ENCODE peak calls at places on chromosomes 11 and 22, in five cellular contexts. One of them, this sample, is unnamed.

GRCh38 chr11:79971255-79971654 is 530.4 kb upstream of the TENM4 start:
- DNase-seq in NCI-H1417 treated with DMSO at 0.1 percent for 48 hours: no peak
- DNase-seq in iPS-NIHi11: no peak
- DNase-seq in hippocampal formation: no peak
- DNase-seq in NCI-H345: no peak
- DNase-seq in this sample: no peak

GRCh38 chr11:93738647-93739081 is 2.6 kb downstream of the TAF1D start:
- DNase-seq in NCI-H1417 treated with DMSO at 0.1 percent for 48 hours: no peak
- DNase-seq in iPS-NIHi11: no peak
- DNase-seq in hippocampal formation: no peak
- DNase-seq in NCI-H345: no peak
- DNase-seq in this sample: no peak

GRCh38 chr11:17552041-17552355 is 4.9 kb downstream of the OTOG start:
- DNase-seq in NCI-H1417 treated with DMSO at 0.1 percent for 48 hours: no peak
- DNase-seq in iPS-NIHi11: no peak
- DNase-seq in hippocampal formation: no peak
- DNase-seq in NCI-H345: no peak
- DNase-seq in this sample: no peak

GRCh38 chr11:115616941-115617340 is 112.7 kb upstream of the CADM1 start:
- DNase-seq in NCI-H1417 treated with DMSO at 0.1 percent for 48 hours: no peak
- DNase-seq in iPS-NIHi11: no peak
- DNase-seq in hippocampal formation: no peak
- DNase-seq in NCI-H345: no peak
- DNase-seq in this sample: no peak

GRCh38 chr11:75432911-75433321 is at the start of gene KLHL35:
- DNase-seq in NCI-H1417 treated with DMSO at 0.1 percent for 48 hours: no peak
- DNase-seq in iPS-NIHi11: peak; percentile 51
- DNase-seq in hippocampal formation: no peak
- DNase-seq in NCI-H345: peak; percentile 41
- DNase-seq in this sample: peak; percentile 66

GRCh38 chr11:12200359-12201015 is 90.1 kb downstream of the MICAL2 start:
- DNase-seq in NCI-H1417 treated with DMSO at 0.1 percent for 48 hours: no peak
- DNase-seq in iPS-NIHi11: no peak
- DNase-seq in hippocampal formation: no peak
- DNase-seq in NCI-H345: peak; percentile 79
- DNase-seq in this sample: no peak

GRCh38 chr11:90178751-90179150 is 44.1 kb downstream of the CHORDC1 start:
- DNase-seq in NCI-H1417 treated with DMSO at 0.1 percent for 48 hours: no peak
- DNase-seq in iPS-NIHi11: no peak
- DNase-seq in hippocampal formation: no peak
- DNase-seq in NCI-H345: no peak
- DNase-seq in this sample: no peak

GRCh38 chr11:1751999-1752906 is 1.9 kb upstream of the IFITM10 start:
- DNase-seq in NCI-H1417 treated with DMSO at 0.1 percent for 48 hours: no peak
- DNase-seq in iPS-NIHi11: no peak
- DNase-seq in hippocampal formation: no peak
- DNase-seq in NCI-H345: no peak
- DNase-seq in this sample: no peak

GRCh38 chr11:72570893-72571741 is 103.1 kb downstream of the PDE2A start:
- DNase-seq in NCI-H1417 treated with DMSO at 0.1 percent for 48 hours: no peak
- DNase-seq in iPS-NIHi11: no peak
- DNase-seq in hippocampal formation: no peak
- DNase-seq in NCI-H345: no peak
- DNase-seq in this sample: no peak

GRCh38 chr11:18727499-18728236 is 1.7 kb upstream of the IGSF22 start:
- DNase-seq in NCI-H1417 treated with DMSO at 0.1 percent for 48 hours: no peak
- DNase-seq in iPS-NIHi11: peak; percentile 83
- DNase-seq in hippocampal formation: peak; percentile 21
- DNase-seq in NCI-H345: peak; percentile 42
- DNase-seq in this sample: no peak

GRCh38 chr11:117735350-117735977 is 61.6 kb downstream of the DSCAML1 start:
- DNase-seq in NCI-H1417 treated with DMSO at 0.1 percent for 48 hours: no peak
- DNase-seq in iPS-NIHi11: no peak
- DNase-seq in hippocampal formation: no peak
- DNase-seq in NCI-H345: no peak
- DNase-seq in this sample: peak; percentile 82

GRCh38 chr22:39396156-39396796 is 3.3 kb upstream of the TAB1 start:
- DNase-seq in NCI-H1417 treated with DMSO at 0.1 percent for 48 hours: no peak
- DNase-seq in iPS-NIHi11: no peak
- DNase-seq in hippocampal formation: no peak
- DNase-seq in NCI-H345: no peak
- DNase-seq in this sample: no peak

GRCh38 chr11:34185926-34186841 is 80.8 kb downstream of the NAT10 start:
- DNase-seq in NCI-H1417 treated with DMSO at 0.1 percent for 48 hours: no peak
- DNase-seq in iPS-NIHi11: peak; percentile 42
- DNase-seq in hippocampal formation: no peak
- DNase-seq in NCI-H345: no peak
- DNase-seq in this sample: no peak

GRCh38 chr11:17767301-17767885 is 32.8 kb downstream of the KCNC1 start:
- DNase-seq in NCI-H1417 treated with DMSO at 0.1 percent for 48 hours: no peak
- DNase-seq in iPS-NIHi11: no peak
- DNase-seq in hippocampal formation: no peak
- DNase-seq in NCI-H345: no peak
- DNase-seq in this sample: no peak

GRCh38 chr11:1694064-1694845 is 2.7 kb upstream of the KRTAP5-6 start:
- DNase-seq in NCI-H1417 treated with DMSO at 0.1 percent for 48 hours: peak; percentile 24
- DNase-seq in iPS-NIHi11: peak; percentile 98
- DNase-seq in hippocampal formation: peak; percentile 81
- DNase-seq in NCI-H345: peak; percentile 85
- DNase-seq in this sample: peak; percentile 84

GRCh38 chr22:45878051-45878764 is 98.8 kb downstream of the WNT7B start:
- DNase-seq in NCI-H1417 treated with DMSO at 0.1 percent for 48 hours: peak; percentile 47
- DNase-seq in iPS-NIHi11: no peak
- DNase-seq in hippocampal formation: no peak
- DNase-seq in NCI-H345: peak; percentile 36
- DNase-seq in this sample: no peak

GRCh38 chr11:86056262-86056911 is 12.5 kb downstream of the PICALM start:
- DNase-seq in NCI-H1417 treated with DMSO at 0.1 percent for 48 hours: no peak
- DNase-seq in iPS-NIHi11: no peak
- DNase-seq in hippocampal formation: no peak
- DNase-seq in NCI-H345: no peak
- DNase-seq in this sample: no peak

GRCh38 chr11:112315861-112316739 is 55.4 kb upstream of the PLET1 start:
- DNase-seq in NCI-H1417 treated with DMSO at 0.1 percent for 48 hours: no peak
- DNase-seq in iPS-NIHi11: no peak
- DNase-seq in hippocampal formation: no peak
- DNase-seq in NCI-H345: no peak
- DNase-seq in this sample: no peak

GRCh38 chr11:34653851-34654490 is 33.1 kb downstream of the EHF start:
- DNase-seq in NCI-H1417 treated with DMSO at 0.1 percent for 48 hours: no peak
- DNase-seq in iPS-NIHi11: no peak
- DNase-seq in hippocampal formation: no peak
- DNase-seq in NCI-H345: no peak
- DNase-seq in this sample: no peak

GRCh38 chr22:29011200-29011867 is 50.3 kb downstream of the C22orf31 start:
- DNase-seq in NCI-H1417 treated with DMSO at 0.1 percent for 48 hours: no peak
- DNase-seq in iPS-NIHi11: peak; percentile 32
- DNase-seq in hippocampal formation: peak; percentile 41
- DNase-seq in NCI-H345: no peak
- DNase-seq in this sample: peak; percentile 23

GRCh38 chr11:80240245-80240644 is 799.4 kb upstream of the TENM4 start:
- DNase-seq in NCI-H1417 treated with DMSO at 0.1 percent for 48 hours: no peak
- DNase-seq in iPS-NIHi11: no peak
- DNase-seq in hippocampal formation: no peak
- DNase-seq in NCI-H345: no peak
- DNase-seq in this sample: no peak

GRCh38 chr22:49011769-49012598 is 815.7 kb downstream of the BRD1 start:
- DNase-seq in NCI-H1417 treated with DMSO at 0.1 percent for 48 hours: no peak
- DNase-seq in iPS-NIHi11: no peak
- DNase-seq in hippocampal formation: no peak
- DNase-seq in NCI-H345: no peak
- DNase-seq in this sample: no peak

GRCh38 chr22:43398246-43398645 is 13.6 kb upstream of the MPPED1 start:
- DNase-seq in NCI-H1417 treated with DMSO at 0.1 percent for 48 hours: no peak
- DNase-seq in iPS-NIHi11: no peak
- DNase-seq in hippocampal formation: no peak
- DNase-seq in NCI-H345: no peak
- DNase-seq in this sample: no peak

GRCh38 chr11:94968334-94968958 is 4.9 kb downstream of the CWC15 start:
- DNase-seq in NCI-H1417 treated with DMSO at 0.1 percent for 48 hours: no peak
- DNase-seq in iPS-NIHi11: no peak
- DNase-seq in hippocampal formation: no peak
- DNase-seq in NCI-H345: peak; percentile 3
- DNase-seq in this sample: no peak

GRCh38 chr11:78202733-78203167 is 14.0 kb downstream of the USP35 start:
- DNase-seq in NCI-H1417 treated with DMSO at 0.1 percent for 48 hours: no peak
- DNase-seq in iPS-NIHi11: no peak
- DNase-seq in hippocampal formation: no peak
- DNase-seq in NCI-H345: no peak
- DNase-seq in this sample: no peak

GRCh38 chr22:48949375-48950149 is 878.1 kb downstream of the BRD1 start:
- DNase-seq in NCI-H1417 treated with DMSO at 0.1 percent for 48 hours: no peak
- DNase-seq in iPS-NIHi11: no peak
- DNase-seq in hippocampal formation: no peak
- DNase-seq in NCI-H345: no peak
- DNase-seq in this sample: no peak

GRCh38 chr11:34145847-34146381 is 40.5 kb downstream of the NAT10 start:
- DNase-seq in NCI-H1417 treated with DMSO at 0.1 percent for 48 hours: no peak
- DNase-seq in iPS-NIHi11: no peak
- DNase-seq in hippocampal formation: no peak
- DNase-seq in NCI-H345: no peak
- DNase-seq in this sample: no peak

GRCh38 chr11:34940026-34940677 is 23.7 kb downstream of the PDHX start:
- DNase-seq in NCI-H1417 treated with DMSO at 0.1 percent for 48 hours: no peak
- DNase-seq in iPS-NIHi11: no peak
- DNase-seq in hippocampal formation: no peak
- DNase-seq in NCI-H345: no peak
- DNase-seq in this sample: no peak

GRCh38 chr11:34457607-34458006 is 18.9 kb downstream of the CAT start:
- DNase-seq in NCI-H1417 treated with DMSO at 0.1 percent for 48 hours: no peak
- DNase-seq in iPS-NIHi11: no peak
- DNase-seq in hippocampal formation: no peak
- DNase-seq in NCI-H345: no peak
- DNase-seq in this sample: no peak

GRCh38 chr11:134120921-134121526 is 52.2 kb downstream of the JAM3 start:
- DNase-seq in NCI-H1417 treated with DMSO at 0.1 percent for 48 hours: no peak
- DNase-seq in iPS-NIHi11: no peak
- DNase-seq in hippocampal formation: peak; percentile 84
- DNase-seq in NCI-H345: no peak
- DNase-seq in this sample: peak; percentile 94

GRCh38 chr11:61892085-61892370 is 683 bp upstream of the FADS3 start:
- DNase-seq in NCI-H1417 treated with DMSO at 0.1 percent for 48 hours: no peak
- DNase-seq in iPS-NIHi11: no peak
- DNase-seq in hippocampal formation: no peak
- DNase-seq in NCI-H345: peak; percentile 80
- DNase-seq in this sample: no peak

GRCh38 chr22:31604137-31604705 is 57.8 kb downstream of the PISD start:
- DNase-seq in NCI-H1417 treated with DMSO at 0.1 percent for 48 hours: no peak
- DNase-seq in iPS-NIHi11: no peak
- DNase-seq in hippocampal formation: no peak
- DNase-seq in NCI-H345: no peak
- DNase-seq in this sample: no peak

GRCh38 chr11:113655771-113656170 is 50.3 kb downstream of the TMPRSS5 start:
- DNase-seq in NCI-H1417 treated with DMSO at 0.1 percent for 48 hours: no peak
- DNase-seq in iPS-NIHi11: no peak
- DNase-seq in hippocampal formation: no peak
- DNase-seq in NCI-H345: no peak
- DNase-seq in this sample: no peak

GRCh38 chr22:47337161-47337621 is 574.7 kb downstream of the TBC1D22A start:
- DNase-seq in NCI-H1417 treated with DMSO at 0.1 percent for 48 hours: no peak
- DNase-seq in iPS-NIHi11: no peak
- DNase-seq in hippocampal formation: peak; percentile 3
- DNase-seq in NCI-H345: peak; percentile 23
- DNase-seq in this sample: peak; percentile 18